ENCODE peak calls at places on chromosomes 1 and 21, in six cellular contexts. P is lower leg skin, W is stomach, A is uterus, R is breast epithelium, S is right lobe of liver. C is an unnamed sample.

GRCh38 chr1:100277866-100278265 is 11.8 kb downstream of the RTCA start:
- DNase-seq in P (no peak), W (no peak), A (no peak), R (no peak), S (no peak), C (no peak)

GRCh38 chr1:151309851-151310323 is 17.3 kb downstream of the PI4KB start:
- DNase-seq in P (no peak), W (no peak), A (peak), R (no peak), S (no peak), C (no peak)

GRCh38 chr1:36023098-36023769 is 60.7 kb upstream of the TEKT2 start:
- DNase-seq in P (no peak), W (no peak), A (no peak), R (no peak), S (no peak), C (no peak)

GRCh38 chr1:220956861-220957605 is 77.8 kb downstream of the HLX start:
- DNase-seq in P (no peak), W (no peak), A (peak), R (no peak), S (no peak), C (no peak)

GRCh38 chr1:54312874-54313316 is 93.3 kb downstream of the SSBP3 start:
- DNase-seq in P (peak), W (no peak), A (peak), R (peak), S (peak), C (peak)

GRCh38 chr1:92653605-92654381 is 131.1 kb downstream of the EVI5 start:
- DNase-seq in P (no peak), W (no peak), A (no peak), R (no peak), S (no peak), C (no peak)

GRCh38 chr1:234610061-234610581 is at the start of gene IRF2BP2:
- DNase-seq in P (peak), W (peak), A (peak), R (peak), S (peak), C (peak)

GRCh38 chr1:196690582-196690981 is 38.7 kb downstream of the CFH start:
- DNase-seq in P (no peak), W (no peak), A (no peak), R (no peak), S (no peak), C (no peak)

GRCh38 chr21:44057960-44058651 is 46.0 kb downstream of the TRAPPC10 start:
- DNase-seq in P (peak), W (no peak), A (no peak), R (no peak), S (no peak), C (no peak)

GRCh38 chr1:3656450-3657095 is 4.3 kb downstream of the TP73 start:
- DNase-seq in P (no peak), W (no peak), A (no peak), R (no peak), S (no peak), C (no peak)

GRCh38 chr1:215568287-215568692 is 1.2 kb downstream of the KCTD3 start:
- DNase-seq in P (no peak), W (no peak), A (no peak), R (peak), S (no peak), C (peak)

GRCh38 chr1:205633421-205633976 is 1.7 kb upstream of the ELK4 start:
- DNase-seq in P (no peak), W (no peak), A (no peak), R (no peak), S (no peak), C (no peak)

GRCh38 chr1:1894354-1895049 is 3.6 kb upstream of the GNB1 start:
- DNase-seq in P (no peak), W (peak), A (no peak), R (no peak), S (no peak), C (peak)

GRCh38 chr1:31203215-31203614 is 36.5 kb downstream of the NKAIN1 start:
- DNase-seq in P (no peak), W (no peak), A (no peak), R (peak), S (no peak), C (no peak)

GRCh38 chr1:45097944-45098343 is 85.9 kb downstream of the UROD start:
- DNase-seq in P (no peak), W (no peak), A (no peak), R (no peak), S (no peak), C (no peak)

GRCh38 chr1:4267381-4268261 is 367.5 kb upstream of the C1orf174 start:
- DNase-seq in P (no peak), W (no peak), A (no peak), R (no peak), S (no peak), C (no peak)

GRCh38 chr1:196181594-196181878 is 426.7 kb downstream of the KCNT2 start:
- DNase-seq in P (no peak), W (no peak), A (no peak), R (no peak), S (no peak), C (no peak)

DNA sequence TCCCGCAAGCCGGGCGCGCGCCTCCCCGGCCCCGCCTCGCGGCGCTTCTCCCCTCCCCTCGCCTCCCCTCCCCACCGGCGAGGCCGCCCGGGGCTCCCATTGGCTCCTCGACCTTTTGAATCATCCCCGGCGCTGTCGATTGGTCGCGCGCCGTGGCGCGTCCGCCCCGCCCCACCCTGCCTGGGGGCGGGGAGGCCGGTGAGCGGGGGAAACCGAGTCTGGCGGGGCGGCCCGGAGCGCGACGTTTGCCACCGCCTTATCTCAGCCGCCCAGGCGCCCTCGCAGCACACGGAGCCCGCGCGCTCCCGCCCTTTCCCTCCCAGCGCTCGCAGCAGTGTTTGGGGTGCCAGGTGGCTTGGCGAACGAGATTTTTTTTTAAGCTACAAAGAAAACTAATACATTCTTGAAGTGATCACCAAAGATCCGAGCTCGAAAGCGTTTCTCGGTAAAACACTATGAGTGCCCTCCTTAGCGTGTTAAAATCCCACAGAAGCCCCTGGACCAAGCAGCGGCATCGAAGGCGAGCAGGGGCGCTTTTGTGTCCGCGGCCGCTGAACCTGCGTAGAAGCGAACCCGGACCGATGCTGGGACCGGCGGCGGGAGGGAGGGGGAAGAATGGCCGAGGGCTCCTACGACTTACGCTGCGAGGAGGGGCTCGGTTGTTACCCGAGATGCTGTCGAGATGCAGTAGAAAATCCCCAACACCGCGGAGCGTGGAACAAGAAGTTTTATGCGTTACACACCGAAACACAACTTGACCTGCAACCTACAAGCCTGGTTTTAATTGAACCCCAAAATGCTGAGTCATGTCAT is 434 bp upstream of the LBR start:
- DNase-seq in P (peak), W (peak), A (peak), R (peak), S (peak), C (peak)
- TF ChIP-seq POLR2A in P (no peak), W (no peak), A (peak), R (peak), S (peak), C (peak)

GRCh38 chr1:26700711-26701110 is 4.9 kb downstream of the ARID1A start:
- DNase-seq in P (no peak), W (no peak), A (no peak), R (no peak), S (no peak), C (no peak)
- H3K4me3 ChIP-seq in P (no peak), W (peak), A (no peak), R (no peak), S (no peak), C (no peak)

DNA sequence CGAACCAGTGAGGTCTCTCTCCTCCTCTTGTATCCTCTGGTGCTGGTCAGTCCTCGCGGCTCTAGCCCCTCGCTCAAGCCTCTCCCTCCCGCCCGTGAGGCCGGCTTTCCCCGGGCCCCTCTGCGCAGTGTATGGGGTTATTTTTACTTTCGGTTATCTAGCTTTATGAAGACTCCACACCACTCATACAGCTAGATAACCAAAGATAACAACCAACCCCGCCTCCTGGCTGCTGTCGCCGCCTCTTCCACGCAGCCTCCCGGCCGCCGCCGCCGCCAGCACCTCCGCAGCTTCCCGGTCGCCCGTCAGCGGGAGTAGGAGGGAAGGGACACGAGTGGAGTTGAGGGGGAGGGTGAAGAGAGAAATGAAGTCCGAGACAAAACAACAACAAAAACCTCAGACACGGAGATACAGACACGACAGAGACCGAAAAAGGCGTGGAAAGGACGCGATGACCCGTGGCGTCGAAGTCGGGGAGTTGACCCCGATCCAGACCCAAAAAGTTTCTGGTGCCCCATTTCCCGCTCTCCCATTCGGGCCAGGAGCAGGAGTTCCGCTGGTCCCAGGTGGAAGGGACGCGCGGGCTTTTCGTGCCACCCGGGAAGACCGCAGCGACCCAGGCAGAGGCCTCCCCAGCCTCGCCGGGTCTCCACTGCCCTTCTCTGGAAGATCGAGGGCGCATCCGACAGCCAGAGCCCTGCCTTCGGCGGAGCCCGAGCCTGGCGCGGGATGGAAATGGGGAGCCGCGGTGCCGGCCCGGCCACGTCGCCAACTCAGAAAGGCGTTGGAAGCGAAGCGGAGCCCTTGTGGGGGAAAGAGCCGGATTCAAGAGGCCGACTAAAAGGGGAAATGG is 51.4 kb downstream of the RHBG start:
- DNase-seq in P (no peak), W (no peak), A (no peak), R (no peak), S (no peak), C (peak)
- TF ChIP-seq POLR2A in P (no peak), W (no peak), A (no peak), R (no peak), S (no peak), C (no peak)

DNA sequence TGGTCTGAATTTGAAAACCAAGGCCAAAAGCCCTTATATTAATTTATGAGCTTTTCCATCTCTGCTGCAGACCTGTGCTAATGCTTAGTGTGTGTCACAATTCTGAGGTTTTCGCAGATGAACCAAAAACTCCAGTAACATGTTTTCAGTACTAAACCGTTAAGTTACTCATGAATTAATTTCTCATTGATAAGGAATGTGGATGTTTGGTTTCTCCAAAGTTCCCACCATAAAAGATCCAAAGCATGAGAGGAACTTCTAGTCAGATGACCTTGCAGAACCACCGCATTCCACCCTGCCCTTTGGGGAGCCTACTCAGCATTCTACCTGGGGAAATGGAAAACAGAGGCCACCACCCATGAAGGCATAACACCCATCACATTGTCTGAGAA is 7.5 kb upstream of the LEPR start:
- DNase-seq in P (no peak), W (no peak), A (no peak), R (no peak), S (no peak), C (no peak)
- H3K4me3 ChIP-seq in P (no peak), W (no peak), A (no peak), R (no peak), S (no peak), C (no peak)